ENCODE peak calls at places on chromosome 1, in eight cellular contexts. One of them, this sample, is unnamed.

GRCh38 chr1:196598902-196599301 is 9.3 kb downstream of the KCNT2 start:
- DNase-seq in breast epithelium: no peak
- DNase-seq in tibial artery: no peak
- DNase-seq in psoas muscle: no peak
- DNase-seq in K562: no peak
- DNase-seq in CD4-positive, CD25-positive, alpha-beta regulatory T cell: no peak
- DNase-seq in CD8-positive, alpha-beta memory T cell: no peak
- DNase-seq in cardiac muscle cell: no peak
- DNase-seq in this sample: no peak

GRCh38 chr1:214843281-214843680 is 239.3 kb upstream of the KCNK2 start:
- DNase-seq in breast epithelium: no peak
- DNase-seq in tibial artery: no peak
- DNase-seq in psoas muscle: no peak
- DNase-seq in K562: no peak
- DNase-seq in CD4-positive, CD25-positive, alpha-beta regulatory T cell: no peak
- DNase-seq in CD8-positive, alpha-beta memory T cell: no peak
- DNase-seq in cardiac muscle cell: no peak
- DNase-seq in this sample: no peak

GRCh38 chr1:109984456-109985250 is at the start of gene AHCYL1:
- DNase-seq in breast epithelium: peak; percentile 99
- DNase-seq in tibial artery: peak; percentile 99
- DNase-seq in psoas muscle: peak; percentile 99
- DNase-seq in K562: peak; percentile 100
- DNase-seq in CD4-positive, CD25-positive, alpha-beta regulatory T cell: peak; percentile 99
- DNase-seq in CD8-positive, alpha-beta memory T cell: peak; percentile 99
- DNase-seq in cardiac muscle cell: peak; percentile 100
- DNase-seq in this sample: peak; percentile 100

GRCh38 chr1:202162418-202163280 is 2.2 kb upstream of the PTPN7 start:
- DNase-seq in breast epithelium: no peak
- DNase-seq in tibial artery: no peak
- DNase-seq in psoas muscle: no peak
- DNase-seq in K562: peak; percentile 41
- DNase-seq in CD4-positive, CD25-positive, alpha-beta regulatory T cell: peak; percentile 60
- DNase-seq in CD8-positive, alpha-beta memory T cell: peak; percentile 20
- DNase-seq in cardiac muscle cell: no peak
- DNase-seq in this sample: no peak

GRCh38 chr1:177423083-177423482 is 252.3 kb downstream of the BRINP2 start:
- DNase-seq in breast epithelium: no peak
- DNase-seq in tibial artery: no peak
- DNase-seq in psoas muscle: no peak
- DNase-seq in K562: no peak
- DNase-seq in CD4-positive, CD25-positive, alpha-beta regulatory T cell: no peak
- DNase-seq in CD8-positive, alpha-beta memory T cell: no peak
- DNase-seq in cardiac muscle cell: no peak
- DNase-seq in this sample: no peak

GRCh38 chr1:172900359-172900997 is 150.3 kb downstream of the TNFSF18 start:
- DNase-seq in breast epithelium: no peak
- DNase-seq in tibial artery: no peak
- DNase-seq in psoas muscle: no peak
- DNase-seq in K562: no peak
- DNase-seq in CD4-positive, CD25-positive, alpha-beta regulatory T cell: no peak
- DNase-seq in CD8-positive, alpha-beta memory T cell: no peak
- DNase-seq in cardiac muscle cell: no peak
- DNase-seq in this sample: no peak

GRCh38 chr1:119674110-119674509 is 26.0 kb upstream of the ZNF697 start:
- DNase-seq in breast epithelium: peak; percentile 37
- DNase-seq in tibial artery: no peak
- DNase-seq in psoas muscle: no peak
- DNase-seq in K562: no peak
- DNase-seq in CD4-positive, CD25-positive, alpha-beta regulatory T cell: no peak
- DNase-seq in CD8-positive, alpha-beta memory T cell: no peak
- DNase-seq in cardiac muscle cell: peak; percentile 77
- DNase-seq in this sample: no peak

GRCh38 chr1:10753279-10753678 is 43.2 kb downstream of the CASZ1 start:
- DNase-seq in breast epithelium: no peak
- DNase-seq in tibial artery: no peak
- DNase-seq in psoas muscle: no peak
- DNase-seq in K562: peak; percentile 37
- DNase-seq in CD4-positive, CD25-positive, alpha-beta regulatory T cell: no peak
- DNase-seq in CD8-positive, alpha-beta memory T cell: no peak
- DNase-seq in cardiac muscle cell: no peak
- DNase-seq in this sample: no peak

GRCh38 chr1:116982319-116983004 is 19.1 kb upstream of the CD101 start:
- DNase-seq in breast epithelium: no peak
- DNase-seq in tibial artery: no peak
- DNase-seq in psoas muscle: no peak
- DNase-seq in K562: no peak
- DNase-seq in CD4-positive, CD25-positive, alpha-beta regulatory T cell: no peak
- DNase-seq in CD8-positive, alpha-beta memory T cell: no peak
- DNase-seq in cardiac muscle cell: no peak
- DNase-seq in this sample: no peak

GRCh38 chr1:201119206-201119814 is 7.1 kb upstream of the CACNA1S start:
- DNase-seq in breast epithelium: no peak
- DNase-seq in tibial artery: no peak
- DNase-seq in psoas muscle: no peak
- DNase-seq in K562: peak; percentile 80
- DNase-seq in CD4-positive, CD25-positive, alpha-beta regulatory T cell: peak; percentile 57
- DNase-seq in CD8-positive, alpha-beta memory T cell: peak; percentile 29
- DNase-seq in cardiac muscle cell: peak; percentile 58
- DNase-seq in this sample: peak; percentile 26

GRCh38 chr1:197638316-197638715 is 137.0 kb downstream of the DENND1B start:
- DNase-seq in breast epithelium: no peak
- DNase-seq in tibial artery: no peak
- DNase-seq in psoas muscle: no peak
- DNase-seq in K562: no peak
- DNase-seq in CD4-positive, CD25-positive, alpha-beta regulatory T cell: no peak
- DNase-seq in CD8-positive, alpha-beta memory T cell: no peak
- DNase-seq in cardiac muscle cell: no peak
- DNase-seq in this sample: no peak

GRCh38 chr1:206505702-206506375 is 1.5 kb upstream of the RASSF5 start:
- DNase-seq in breast epithelium: no peak
- DNase-seq in tibial artery: peak; percentile 38
- DNase-seq in psoas muscle: no peak
- DNase-seq in K562: no peak
- DNase-seq in CD4-positive, CD25-positive, alpha-beta regulatory T cell: no peak
- DNase-seq in CD8-positive, alpha-beta memory T cell: no peak
- DNase-seq in cardiac muscle cell: peak; percentile 68
- DNase-seq in this sample: no peak
- H3K4me1 ChIP-seq in breast epithelium: no peaks in the 10 kb centered on the region
- H3K4me1 ChIP-seq in tibial artery: peaks cover 64% of the 10 kb centered on the region
- H3K4me1 ChIP-seq in psoas muscle: peaks cover 15% of the 10 kb centered on the region
- H3K4me1 ChIP-seq in K562: peaks cover 50% of the 10 kb centered on the region
- H3K4me1 ChIP-seq in CD4-positive, CD25-positive, alpha-beta regulatory T cell: peaks cover 21% of the 10 kb centered on the region
- H3K4me1 ChIP-seq in CD8-positive, alpha-beta memory T cell: peaks cover 35% of the 10 kb centered on the region
- H3K4me1 ChIP-seq in cardiac muscle cell: peaks cover 17% of the 10 kb centered on the region
- H3K4me1 ChIP-seq in this sample: peaks cover 71% of the 10 kb centered on the region

GRCh38 chr1:22636369-22636768 is at the start of gene C1QA:
- DNase-seq in breast epithelium: peak; percentile 23
- DNase-seq in tibial artery: peak; percentile 84
- DNase-seq in psoas muscle: peak; percentile 61
- DNase-seq in K562: no peak
- DNase-seq in CD4-positive, CD25-positive, alpha-beta regulatory T cell: no peak
- DNase-seq in CD8-positive, alpha-beta memory T cell: no peak
- DNase-seq in cardiac muscle cell: no peak
- DNase-seq in this sample: no peak

GRCh38 chr1:22637952-22638445 is 1.6 kb downstream of the C1QA start:
- DNase-seq in breast epithelium: no peak
- DNase-seq in tibial artery: no peak
- DNase-seq in psoas muscle: no peak
- DNase-seq in K562: no peak
- DNase-seq in CD4-positive, CD25-positive, alpha-beta regulatory T cell: no peak
- DNase-seq in CD8-positive, alpha-beta memory T cell: no peak
- DNase-seq in cardiac muscle cell: no peak
- DNase-seq in this sample: no peak

GRCh38 chr1:22635436-22635835 is 992 bp upstream of the C1QA start:
- DNase-seq in breast epithelium: no peak
- DNase-seq in tibial artery: no peak
- DNase-seq in psoas muscle: no peak
- DNase-seq in K562: no peak
- DNase-seq in CD4-positive, CD25-positive, alpha-beta regulatory T cell: no peak
- DNase-seq in CD8-positive, alpha-beta memory T cell: no peak
- DNase-seq in cardiac muscle cell: no peak
- DNase-seq in this sample: no peak

GRCh38 chr1:22638476-22639234 is 2.2 kb downstream of the C1QA start:
- DNase-seq in breast epithelium: no peak
- DNase-seq in tibial artery: no peak
- DNase-seq in psoas muscle: no peak
- DNase-seq in K562: no peak
- DNase-seq in CD4-positive, CD25-positive, alpha-beta regulatory T cell: no peak
- DNase-seq in CD8-positive, alpha-beta memory T cell: no peak
- DNase-seq in cardiac muscle cell: no peak
- DNase-seq in this sample: no peak

GRCh38 chr1:22636927-22637326 is 499 bp downstream of the C1QA start:
- DNase-seq in breast epithelium: no peak
- DNase-seq in tibial artery: no peak
- DNase-seq in psoas muscle: no peak
- DNase-seq in K562: no peak
- DNase-seq in CD4-positive, CD25-positive, alpha-beta regulatory T cell: no peak
- DNase-seq in CD8-positive, alpha-beta memory T cell: no peak
- DNase-seq in cardiac muscle cell: no peak
- DNase-seq in this sample: no peak
- H3K4me3 ChIP-seq in breast epithelium: peak overlapping the region; percentile 20
- H3K4me3 ChIP-seq in tibial artery: peak overlapping the region; percentile 17
- H3K4me3 ChIP-seq in psoas muscle: peak overlapping the region; percentile 36
- H3K4me3 ChIP-seq in K562: no peak overlapping the region
- H3K4me3 ChIP-seq in CD4-positive, CD25-positive, alpha-beta regulatory T cell: no peak overlapping the region
- H3K4me3 ChIP-seq in CD8-positive, alpha-beta memory T cell: no peak overlapping the region
- H3K4me3 ChIP-seq in cardiac muscle cell: no peak overlapping the region
- H3K4me3 ChIP-seq in this sample: no peak overlapping the region

DNA sequence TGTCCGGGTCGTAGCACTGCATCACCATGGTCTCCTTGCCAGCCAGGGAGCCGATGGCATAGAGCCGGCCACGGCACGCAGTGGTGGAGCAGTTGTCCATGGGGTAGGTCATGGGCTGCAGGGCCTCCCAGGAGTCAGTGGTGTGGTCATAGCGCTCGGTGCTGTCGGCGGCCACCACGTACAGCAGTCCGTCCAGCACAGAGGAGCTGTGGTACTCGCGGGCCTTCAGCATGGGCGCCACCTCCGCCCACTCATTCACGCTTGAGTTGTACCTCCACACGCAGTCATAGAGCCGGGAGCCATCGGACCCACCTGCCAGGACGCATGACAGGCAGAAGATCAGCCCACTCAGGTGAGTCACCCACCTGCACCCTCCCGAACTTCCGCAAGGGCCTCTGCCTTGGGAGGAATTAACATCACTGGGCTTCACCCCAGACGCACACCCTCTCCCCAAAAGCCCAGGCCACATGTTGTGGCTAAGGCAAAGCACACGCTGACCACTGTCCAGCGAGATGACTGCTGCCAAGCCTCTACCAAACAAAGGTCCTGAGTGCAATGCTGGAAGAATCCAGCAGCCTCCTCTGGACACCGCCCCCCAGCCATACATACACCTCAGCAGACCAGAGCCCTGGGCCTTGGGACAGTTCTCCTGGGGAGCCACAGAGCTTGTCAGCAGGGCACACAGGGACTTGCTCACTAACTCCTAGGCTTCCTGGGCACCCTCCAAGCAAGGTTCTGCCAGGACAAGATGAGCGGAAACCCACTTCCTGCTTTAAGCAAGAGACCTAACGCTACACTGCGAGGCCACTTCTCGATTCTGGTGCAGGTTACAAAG is 3.3 kb downstream of the KLHL21 start:
- DNase-seq in breast epithelium: no peak
- DNase-seq in tibial artery: no peak
- DNase-seq in psoas muscle: peak; percentile 43
- DNase-seq in K562: no peak
- DNase-seq in CD4-positive, CD25-positive, alpha-beta regulatory T cell: peak; percentile 86
- DNase-seq in CD8-positive, alpha-beta memory T cell: peak; percentile 30
- DNase-seq in cardiac muscle cell: no peak
- DNase-seq in this sample: no peak
- H3K4me1 ChIP-seq in breast epithelium: peaks cover 29% of the 10 kb centered on the region
- H3K4me1 ChIP-seq in tibial artery: peaks cover 64% of the 10 kb centered on the region
- H3K4me1 ChIP-seq in psoas muscle: peaks cover 47% of the 10 kb centered on the region
- H3K4me1 ChIP-seq in K562: peaks cover 35% of the 10 kb centered on the region
- H3K4me1 ChIP-seq in CD4-positive, CD25-positive, alpha-beta regulatory T cell: peaks cover 56% of the 10 kb centered on the region
- H3K4me1 ChIP-seq in CD8-positive, alpha-beta memory T cell: peaks cover 57% of the 10 kb centered on the region
- H3K4me1 ChIP-seq in cardiac muscle cell: peaks cover 43% of the 10 kb centered on the region
- H3K4me1 ChIP-seq in this sample: peaks cover 29% of the 10 kb centered on the region

GRCh38 chr1:159879977-159880376 is 17.5 kb upstream of the VSIG8 start:
- DNase-seq in breast epithelium: no peak
- DNase-seq in tibial artery: no peak
- DNase-seq in psoas muscle: no peak
- DNase-seq in K562: no peak
- DNase-seq in CD4-positive, CD25-positive, alpha-beta regulatory T cell: no peak
- DNase-seq in CD8-positive, alpha-beta memory T cell: no peak
- DNase-seq in cardiac muscle cell: peak; percentile 84
- DNase-seq in this sample: no peak

GRCh38 chr1:159884296-159884695 is 15.7 kb downstream of the CFAP45 start:
- DNase-seq in breast epithelium: no peak
- DNase-seq in tibial artery: no peak
- DNase-seq in psoas muscle: no peak
- DNase-seq in K562: no peak
- DNase-seq in CD4-positive, CD25-positive, alpha-beta regulatory T cell: no peak
- DNase-seq in CD8-positive, alpha-beta memory T cell: no peak
- DNase-seq in cardiac muscle cell: no peak
- DNase-seq in this sample: no peak

GRCh38 chr1:159880435-159880834 is 18.0 kb upstream of the VSIG8 start:
- DNase-seq in breast epithelium: no peak
- DNase-seq in tibial artery: no peak
- DNase-seq in psoas muscle: no peak
- DNase-seq in K562: no peak
- DNase-seq in CD4-positive, CD25-positive, alpha-beta regulatory T cell: no peak
- DNase-seq in CD8-positive, alpha-beta memory T cell: no peak
- DNase-seq in cardiac muscle cell: peak; percentile 7
- DNase-seq in this sample: no peak

GRCh38 chr1:159883134-159883533 is 16.8 kb downstream of the CFAP45 start:
- DNase-seq in breast epithelium: no peak
- DNase-seq in tibial artery: no peak
- DNase-seq in psoas muscle: no peak
- DNase-seq in K562: no peak
- DNase-seq in CD4-positive, CD25-positive, alpha-beta regulatory T cell: no peak
- DNase-seq in CD8-positive, alpha-beta memory T cell: no peak
- DNase-seq in cardiac muscle cell: no peak
- DNase-seq in this sample: no peak

DNA sequence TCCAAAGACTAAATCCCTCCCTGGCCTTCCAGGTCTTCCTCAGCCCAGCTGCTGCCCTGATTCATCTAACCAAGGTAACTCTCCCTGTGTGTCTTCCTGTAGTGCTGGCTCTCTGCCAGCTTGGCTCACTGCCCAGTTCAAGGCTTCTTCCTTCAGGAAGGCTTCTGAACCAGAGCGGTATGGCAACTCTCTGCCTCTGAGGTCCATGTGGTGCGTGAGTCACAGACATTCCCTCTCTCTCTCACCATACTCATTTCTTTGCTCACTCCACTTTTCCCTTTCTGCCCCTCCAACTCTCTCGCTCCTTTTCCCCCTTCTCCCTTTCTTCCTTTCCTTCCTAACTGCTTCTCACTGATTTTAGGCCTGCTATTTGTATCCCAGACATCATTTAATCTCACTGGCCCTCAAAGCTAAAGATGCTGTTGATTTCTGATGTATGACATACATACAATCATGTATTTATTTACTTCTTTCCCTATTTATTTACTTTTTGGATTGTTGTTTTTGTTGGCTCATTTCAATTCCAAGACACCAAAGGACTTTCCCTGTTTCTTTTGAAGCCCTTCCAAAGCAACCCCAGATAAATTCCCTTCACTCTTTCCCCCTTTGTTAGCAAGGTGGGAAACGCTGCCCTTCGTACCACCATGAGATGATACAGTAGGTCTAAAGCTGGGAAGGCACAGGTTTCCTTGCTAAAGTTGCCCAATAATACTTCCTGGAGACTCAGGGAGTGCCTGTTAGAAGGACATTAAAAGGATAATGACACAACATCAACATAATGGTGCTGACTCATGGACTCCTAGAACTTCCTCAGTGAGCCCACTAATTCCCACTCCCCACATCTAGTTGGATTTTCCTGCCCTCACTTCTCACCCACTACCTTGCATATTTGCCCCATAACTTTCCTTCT is 17.8 kb downstream of the CFAP45 start:
- DNase-seq in breast epithelium: peak; percentile 97
- DNase-seq in tibial artery: no peak
- DNase-seq in psoas muscle: peak; percentile 66
- DNase-seq in K562: peak; percentile 68
- DNase-seq in CD4-positive, CD25-positive, alpha-beta regulatory T cell: no peak
- DNase-seq in CD8-positive, alpha-beta memory T cell: peak; percentile 11
- DNase-seq in cardiac muscle cell: peak; percentile 96
- DNase-seq in this sample: peak; percentile 94
- H3K4me3 ChIP-seq in breast epithelium: no peak overlapping the region
- H3K4me3 ChIP-seq in tibial artery: no peak overlapping the region
- H3K4me3 ChIP-seq in psoas muscle: no peak overlapping the region
- H3K4me3 ChIP-seq in K562: no peak overlapping the region
- H3K4me3 ChIP-seq in CD4-positive, CD25-positive, alpha-beta regulatory T cell: no peak overlapping the region
- H3K4me3 ChIP-seq in CD8-positive, alpha-beta memory T cell: no peak overlapping the region
- H3K4me3 ChIP-seq in cardiac muscle cell: no peak overlapping the region
- H3K4me3 ChIP-seq in this sample: no peak overlapping the region